ENCODE peak calls at places on chromosomes 13 and 19, in six cellular contexts. M, Z, O, Y, V and W are unnamed samples. For H3K4me1, the result is how much of the 10 kb centered on the place peaks cover.

GRCh38 chr13:101382086-101382485 is 34.2 kb downstream of the NALCN start:
- DNase-seq in V (no peak), Y (no peak), Z (no peak), M (no peak), O (no peak), W (no peak)

GRCh38 chr13:79541426-79542049 is 60.6 kb downstream of the NDFIP2 start:
- DNase-seq in Z (peak), V (no peak), M (no peak), Y (no peak), O (no peak), W (no peak)

GRCh38 chr13:34290661-34291060 is 472.7 kb downstream of the RFC3 start:
- DNase-seq in Z (no peak), Y (no peak), M (no peak), O (no peak), V (no peak), W (no peak)

GRCh38 chr19:3210347-3211017 is 14.0 kb upstream of the CELF5 start:
- DNase-seq in Z (peak), Y (no peak), M (no peak), V (peak), O (no peak), W (peak)

GRCh38 chr19:29687897-29688728 is 22.9 kb downstream of the PLEKHF1 start:
- DNase-seq in O (no peak), Z (peak), M (no peak), V (no peak), Y (no peak), W (no peak)

GRCh38 chr19:55484571-55485438 is at the start of gene NAT14:
- DNase-seq in V (peak), Z (peak), Y (peak), O (peak), M (no peak), W (peak)

GRCh38 chr13:40094056-40094455 is 438.6 kb downstream of the COG6 start:
- DNase-seq in Z (peak), V (no peak), M (no peak), Y (no peak), O (no peak), W (no peak)

GRCh38 chr19:1264801-1265610 is 4.1 kb upstream of the CIRBP start:
- DNase-seq in V (peak), Z (peak), O (peak), M (no peak), Y (peak), W (peak)

GRCh38 chr19:35620001-35620400 is 7.5 kb downstream of the HAUS5 start:
- DNase-seq in Z (no peak), O (no peak), M (no peak), Y (no peak), V (no peak), W (no peak)

GRCh38 chr13:36818483-36819063 is 449 bp upstream of the RFXAP start:
- DNase-seq in M (no peak), Z (no peak), V (no peak), O (no peak), Y (no peak), W (no peak)

GRCh38 chr13:110250258-110250891 is 56.6 kb downstream of the COL4A1 start:
- DNase-seq in O (no peak), M (peak), V (no peak), Z (peak), Y (peak), W (peak)

DNA sequence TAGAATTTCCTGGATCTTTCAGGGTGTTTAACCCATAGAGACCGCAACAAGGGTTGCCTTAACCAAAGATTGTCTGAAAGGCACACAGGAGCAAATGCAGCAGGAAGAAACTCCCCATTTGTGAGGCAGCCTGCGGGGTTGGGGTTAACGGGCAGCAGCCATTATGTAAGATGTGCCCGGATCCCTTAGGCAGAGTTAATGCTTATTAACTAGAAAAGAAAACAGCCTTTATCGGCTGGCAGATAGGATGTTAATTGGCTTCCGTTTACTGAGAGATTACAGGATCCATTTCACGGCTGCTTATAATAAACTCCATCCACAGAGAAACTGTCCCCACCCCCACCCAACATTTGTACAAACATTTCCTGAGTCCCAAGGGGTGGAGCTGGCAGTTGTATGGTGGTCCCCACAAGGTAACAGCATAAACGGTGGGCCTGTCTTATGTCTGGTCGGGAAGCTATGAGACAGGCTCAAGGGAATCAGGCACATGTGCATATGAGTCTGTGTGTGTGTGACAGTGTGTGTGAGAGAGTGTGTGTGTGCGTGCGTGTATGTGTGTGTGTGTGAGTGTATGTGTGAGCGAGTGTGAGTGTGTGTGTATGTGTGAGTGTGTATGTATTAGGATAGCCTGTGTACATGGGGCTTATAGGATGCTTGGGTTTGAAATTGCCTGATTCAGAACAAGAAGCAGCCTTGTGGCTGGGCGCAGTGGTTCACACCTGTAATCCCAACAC is 10.5 kb downstream of the SLC25A42 start:
- DNase-seq in O (no peak), Y (no peak), Z (no peak), V (no peak), M (no peak), W (no peak)
- H3K4me3 ChIP-seq in O (no peak), Y (no peak), Z (no peak), V (no peak), M (no peak), W (no peak)

DNA sequence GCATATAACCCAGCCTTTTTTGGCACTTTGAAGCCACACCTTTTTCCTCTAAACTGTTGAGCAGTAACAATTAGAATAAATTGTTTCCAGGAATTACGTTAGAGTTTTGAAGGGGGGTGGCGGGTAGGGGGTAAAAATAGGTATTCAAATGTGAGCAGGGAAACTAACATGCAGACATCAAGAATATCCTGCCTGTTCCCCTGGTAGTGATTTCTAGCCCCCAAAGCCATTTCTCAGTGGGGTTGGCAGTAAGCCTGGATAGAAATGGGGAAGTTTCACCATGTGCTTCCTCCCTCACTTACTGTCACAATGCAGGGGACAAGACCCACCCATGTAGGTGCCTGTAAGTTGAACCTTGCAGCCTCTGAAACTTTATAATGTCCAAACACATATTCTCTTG is 3.8 kb downstream of the DOCK9 start:
- DNase-seq in Z (no peak), M (no peak), Y (no peak), O (no peak), V (no peak), W (no peak)
- H3K4me1 ChIP-seq in Z (half or more), M (under half), Y (under half), O (under half), V (under half), W (under half)

GRCh38 chr19:16594681-16595091 is 22.5 kb upstream of the SLC35E1 start:
- DNase-seq in Z (no peak), Y (no peak), V (no peak), M (no peak), O (no peak), W (no peak)

GRCh38 chr19:16595097-16595496 is 22.9 kb upstream of the SLC35E1 start:
- DNase-seq in V (no peak), Y (no peak), M (no peak), O (no peak), Z (no peak), W (no peak)

GRCh38 chr19:16593181-16593580 is 21.0 kb upstream of the SLC35E1 start:
- DNase-seq in M (no peak), V (no peak), O (no peak), Y (no peak), Z (no peak), W (no peak)

GRCh38 chr19:16591803-16592556 is 19.8 kb upstream of the SLC35E1 start:
- DNase-seq in V (no peak), Z (no peak), Y (no peak), O (no peak), M (no peak), W (no peak)

GRCh38 chr19:16594131-16594586 is 21.9 kb upstream of the SLC35E1 start:
- DNase-seq in V (no peak), Z (no peak), Y (no peak), O (no peak), M (no peak), W (no peak)
- H3K27ac ChIP-seq in V (no peak), Z (no peak), Y (no peak), O (no peak), M (no peak), W (no peak)

GRCh38 chr13:30736921-30737320 is 1.6 kb downstream of the ALOX5AP start:
- DNase-seq in M (no peak), Y (no peak), O (no peak), Z (no peak), V (no peak), W (no peak)

GRCh38 chr13:30736461-30736860 is 1.1 kb downstream of the ALOX5AP start:
- DNase-seq in Y (no peak), Z (no peak), V (no peak), O (no peak), M (no peak), W (no peak)

GRCh38 chr13:30734434-30734833 is 909 bp upstream of the ALOX5AP start:
- DNase-seq in O (no peak), Z (no peak), M (no peak), V (no peak), Y (no peak), W (no peak)

GRCh38 chr13:30737511-30738342 is 2.4 kb downstream of the ALOX5AP start:
- DNase-seq in V (no peak), O (no peak), M (no peak), Z (no peak), Y (no peak), W (no peak)

GRCh38 chr13:30735025-30735967 is at the start of gene ALOX5AP:
- DNase-seq in Y (no peak), O (no peak), V (no peak), M (no peak), Z (no peak), W (no peak)
- H3K4me3 ChIP-seq in Y (no peak), O (no peak), V (no peak), M (no peak), Z (no peak), W (no peak)